ENCODE peak calls at places on chromosomes 1 and 21, in five cellular contexts. S, K, E, U and Z are unnamed samples.

GRCh38 chr1:197467881-197468280 is 199.8 kb downstream of the CRB1 start:
- DNase-seq in S (no peak), K (no peak), E (no peak), U (no peak), Z (no peak)

GRCh38 chr1:48693180-48693579 is 83.5 kb downstream of the BEND5 start:
- DNase-seq in S (no peak), K (no peak), E (no peak), U (no peak), Z (no peak)

GRCh38 chr1:210413951-210414350 is 85.2 kb downstream of the HHAT start:
- DNase-seq in S (no peak), K (no peak), E (no peak), U (no peak), Z (no peak)

GRCh38 chr1:110424699-110425098 is 17.2 kb upstream of the LAMTOR5 start:
- DNase-seq in S (no peak), K (no peak), E (no peak), U (no peak), Z (no peak)

GRCh38 chr1:171739646-171740045 is 2.2 kb downstream of the VAMP4 start:
- DNase-seq in S (no peak), K (no peak), E (no peak), U (no peak), Z (no peak)

GRCh38 chr1:9847269-9847668 is 23.5 kb upstream of the CLSTN1 start:
- DNase-seq in S (no peak), K (no peak), E (no peak), U (no peak), Z (no peak)

GRCh38 chr1:236338096-236338495 is 56.0 kb upstream of the EDARADD start:
- DNase-seq in S (no peak), K (no peak), E (no peak), U (no peak), Z (no peak)

GRCh38 chr1:232445361-232446106 is 184.4 kb downstream of the SIPA1L2 start:
- DNase-seq in S (no peak), K (no peak), E (no peak), U (no peak), Z (no peak)

GRCh38 chr1:238568707-238569106 is 678.0 kb upstream of the ZP4 start:
- DNase-seq in S (no peak), K (no peak), E (no peak), U (no peak), Z (no peak)

GRCh38 chr1:169105434-169106094 is 926 bp upstream of the ATP1B1 start:
- DNase-seq in S (peak), K (peak), E (peak), U (peak), Z (peak)

GRCh38 chr21:45554477-45555175 is 12.4 kb upstream of the SLC19A1 start:
- DNase-seq in S (peak), K (peak), E (peak), U (peak), Z (no peak)

GRCh38 chr1:225366552-225366951 is 61.3 kb downstream of the LBR start:
- DNase-seq in S (no peak), K (no peak), E (no peak), U (no peak), Z (no peak)

GRCh38 chr21:34730194-34730593 is 61.4 kb downstream of the CLIC6 start:
- DNase-seq in S (no peak), K (no peak), E (no peak), U (no peak), Z (no peak)

GRCh38 chr21:45384656-45385548 is 20.1 kb upstream of the COL18A1 start:
- DNase-seq in S (no peak), K (no peak), E (peak), U (peak), Z (peak)

GRCh38 chr1:228911225-228911624 is 175.9 kb downstream of the RHOU start:
- DNase-seq in S (no peak), K (no peak), E (no peak), U (peak), Z (no peak)

GRCh38 chr1:114314576-114314975 is 160.9 kb upstream of the SYT6 start:
- DNase-seq in S (no peak), K (no peak), E (no peak), U (no peak), Z (no peak)

GRCh38 chr1:22388666-22389455 is 62.8 kb upstream of the ZBTB40 start:
- DNase-seq in S (peak), K (no peak), E (no peak), U (no peak), Z (no peak)

GRCh38 chr1:109769335-109770078 is 5.8 kb upstream of the EPS8L3 start:
- DNase-seq in S (no peak), K (no peak), E (peak), U (peak), Z (peak)